ENCODE peak calls at places on chromosomes 13 and 19, in five cellular contexts. A, Z, H, G and W are unnamed samples.

GRCh38 chr13:114001331-114002008 is 27.6 kb upstream of the C13orf46 start:
- DNase-seq in G (no peak), H (no peak), A (no peak), Z (no peak), W (no peak)

GRCh38 chr13:114043421-114044053 is 69.7 kb upstream of the C13orf46 start:
- DNase-seq in H (peak; percentile 85), Z (no peak), A (no peak), G (peak; percentile 89), W (peak; percentile 83)

GRCh38 chr19:49710372-49710951 is 19.5 kb downstream of the CPT1C start:
- DNase-seq in Z (no peak), G (no peak), A (no peak), H (peak; percentile 82), W (no peak)

GRCh38 chr13:38763446-38764381 is 76.8 kb downstream of the FREM2 start:
- DNase-seq in A (peak; percentile 42), G (peak; percentile 70), Z (peak; percentile 60), H (peak; percentile 66), W (peak; percentile 28)

GRCh38 chr13:105342421-105342820 is 1193.0 kb downstream of the EFNB2 start:
- DNase-seq in G (no peak), Z (no peak), A (no peak), H (no peak), W (peak; percentile 56)

GRCh38 chr13:109140054-109140776 is 510.8 kb downstream of the MYO16 start:
- DNase-seq in H (no peak), G (no peak), Z (no peak), A (no peak), W (no peak)

GRCh38 chr13:30880756-30881155 is 25.3 kb upstream of the MEDAG start:
- DNase-seq in G (no peak), H (peak; percentile 95), A (peak; percentile 30), Z (no peak), W (peak; percentile 89)

GRCh38 chr13:32504263-32504662 is 34.3 kb downstream of the N4BP2L2 start:
- DNase-seq in A (no peak), Z (no peak), G (no peak), H (no peak), W (no peak)

GRCh38 chr19:5403968-5404640 is 51.1 kb upstream of the ZNRF4 start:
- DNase-seq in A (peak; percentile 87), H (peak; percentile 90), G (peak; percentile 99), Z (peak; percentile 94), W (peak; percentile 77)

GRCh38 chr13:97978661-97979450 is 25.4 kb downstream of the IPO5 start:
- DNase-seq in A (no peak), G (no peak), H (peak; percentile 64), Z (no peak), W (no peak)

GRCh38 chr13:99677388-99677951 is 176.2 kb downstream of the TM9SF2 start:
- DNase-seq in H (no peak), Z (no peak), A (no peak), G (no peak), W (no peak)

GRCh38 chr13:99722931-99723330 is 221.7 kb downstream of the TM9SF2 start:
- DNase-seq in G (no peak), H (no peak), Z (no peak), A (no peak), W (no peak)

GRCh38 chr13:49097374-49097773 is 121.7 kb downstream of the FNDC3A start:
- DNase-seq in Z (no peak), A (peak; percentile 60), H (peak; percentile 63), G (no peak), W (peak; percentile 40)

GRCh38 chr19:18733196-18733647 is 49.7 kb downstream of the CRTC1 start:
- DNase-seq in H (no peak), Z (no peak), A (no peak), G (no peak), W (peak; percentile 34)

GRCh38 chr19:46614114-46614701 is 10.7 kb downstream of the PTGIR start:
- DNase-seq in A (peak; percentile 82), Z (peak; percentile 89), H (peak; percentile 84), G (peak; percentile 96), W (peak; percentile 66)

GRCh38 chr19:30367001-30367400 is 5.2 kb upstream of the ZNF536 start:
- DNase-seq in G (no peak), Z (no peak), A (no peak), H (no peak), W (no peak)
- H3K27ac ChIP-seq in G (no peak overlapping the region), Z (no peak overlapping the region), A (no peak overlapping the region), H (no peak overlapping the region), W (no peak overlapping the region)

GRCh38 chr13:54187461-54187860 is 1158.8 kb downstream of the OLFM4 start:
- DNase-seq in H (no peak), G (no peak), Z (no peak), A (no peak), W (no peak)

GRCh38 chr13:54185101-54185500 is 1156.5 kb downstream of the OLFM4 start:
- DNase-seq in G (no peak), H (no peak), Z (no peak), A (no peak), W (no peak)

GRCh38 chr13:54183728-54184127 is 1155.1 kb downstream of the OLFM4 start:
- DNase-seq in G (no peak), A (no peak), H (no peak), Z (no peak), W (no peak)

GRCh38 chr13:54184576-54184975 is 1156.0 kb downstream of the OLFM4 start:
- DNase-seq in A (no peak), H (no peak), Z (no peak), G (no peak), W (no peak)

GRCh38 chr13:54185785-54186184 is 1157.2 kb downstream of the OLFM4 start:
- DNase-seq in Z (peak; percentile 49), H (no peak), A (peak; percentile 3), G (peak; percentile 80), W (no peak)
- H3K27ac ChIP-seq in Z (no peak overlapping the region), H (no peak overlapping the region), A (no peak overlapping the region), G (no peak overlapping the region), W (no peak overlapping the region)

GRCh38 chr13:110379358-110379757 is 72.3 kb downstream of the COL4A2 start:
- DNase-seq in Z (no peak), H (no peak), A (no peak), G (no peak), W (no peak)
- H3K27ac ChIP-seq in Z (no peak overlapping the region), H (no peak overlapping the region), A (no peak overlapping the region), G (peak overlapping the region; percentile 69), W (peak overlapping the region; percentile 95)

GRCh38 chr13:106499905-106500304 is 35.6 kb downstream of the EFNB2 start:
- DNase-seq in G (no peak), Z (peak; percentile 45), H (no peak), A (no peak), W (peak; percentile 24)

GRCh38 chr13:106499113-106499512 is 36.3 kb downstream of the EFNB2 start:
- DNase-seq in H (no peak), A (no peak), Z (no peak), G (no peak), W (no peak)

GRCh38 chr13:106497079-106497478 is 38.4 kb downstream of the EFNB2 start:
- DNase-seq in A (no peak), H (no peak), Z (no peak), G (no peak), W (no peak)

GRCh38 chr13:106498571-106498970 is 36.9 kb downstream of the EFNB2 start:
- DNase-seq in G (no peak), A (no peak), Z (no peak), H (no peak), W (no peak)

GRCh38 chr13:106498158-106498557 is 37.3 kb downstream of the EFNB2 start:
- DNase-seq in A (no peak), Z (no peak), H (no peak), G (no peak), W (no peak)
- H3K27ac ChIP-seq in A (no peak overlapping the region), Z (no peak overlapping the region), H (no peak overlapping the region), G (no peak overlapping the region), W (no peak overlapping the region)